ENCODE peak calls at places on chromosomes 12 and 14, in six cellular contexts. One of them, this sample, is unnamed.

GRCh38 chr14:25400607-25401206 is 350.8 kb upstream of the STXBP6 start:
- DNase-seq in SK-N-SH: peak; percentile 9
- DNase-seq in A549: no peak
- DNase-seq in HCT116: no peak
- DNase-seq in H1: peak; percentile 72
- DNase-seq in endothelial cell of umbilical vein: peak; percentile 63
- DNase-seq in this sample: peak; percentile 61

GRCh38 chr12:55829967-55830600 is 697 bp upstream of the DNAJC14 start:
- DNase-seq in A549: peak; percentile 28
- DNase-seq in HCT116: no peak
- DNase-seq in H1: peak; percentile 84
- DNase-seq in SK-N-SH: peak; percentile 79
- DNase-seq in endothelial cell of umbilical vein: peak; percentile 70
- DNase-seq in this sample: no peak

GRCh38 chr12:48789858-48790326 is 1.0 kb upstream of the ADCY6 start:
- DNase-seq in H1: peak; percentile 66
- DNase-seq in A549: no peak
- DNase-seq in HCT116: no peak
- DNase-seq in endothelial cell of umbilical vein: no peak
- DNase-seq in SK-N-SH: no peak
- DNase-seq in this sample: no peak

GRCh38 chr14:36288496-36288895 is 31.9 kb downstream of the MBIP start:
- DNase-seq in SK-N-SH: no peak
- DNase-seq in endothelial cell of umbilical vein: no peak
- DNase-seq in H1: no peak
- DNase-seq in A549: no peak
- DNase-seq in HCT116: no peak
- DNase-seq in this sample: no peak

GRCh38 chr14:104710071-104710735 is 13.8 kb upstream of the ADSS1 start:
- DNase-seq in SK-N-SH: no peak
- DNase-seq in H1: no peak
- DNase-seq in A549: no peak
- DNase-seq in HCT116: no peak
- DNase-seq in endothelial cell of umbilical vein: no peak
- DNase-seq in this sample: no peak

GRCh38 chr14:22887260-22887989 is 4.4 kb downstream of the REM2 start:
- DNase-seq in endothelial cell of umbilical vein: no peak
- DNase-seq in SK-N-SH: peak; percentile 81
- DNase-seq in A549: peak; percentile 67
- DNase-seq in HCT116: peak; percentile 92
- DNase-seq in H1: no peak
- DNase-seq in this sample: peak; percentile 91

GRCh38 chr12:111482464-111482863 is 76.7 kb downstream of the SH2B3 start:
- DNase-seq in HCT116: no peak
- DNase-seq in A549: no peak
- DNase-seq in SK-N-SH: no peak
- DNase-seq in H1: no peak
- DNase-seq in endothelial cell of umbilical vein: no peak
- DNase-seq in this sample: peak; percentile 30

GRCh38 chr12:95848575-95849388 is 10.0 kb upstream of the SNRPF start:
- DNase-seq in H1: no peak
- DNase-seq in SK-N-SH: peak; percentile 47
- DNase-seq in endothelial cell of umbilical vein: peak; percentile 80
- DNase-seq in A549: peak; percentile 55
- DNase-seq in HCT116: no peak
- DNase-seq in this sample: peak; percentile 50

GRCh38 chr12:127810026-127810425 is 456.9 kb upstream of the TMEM132C start:
- DNase-seq in HCT116: no peak
- DNase-seq in H1: no peak
- DNase-seq in SK-N-SH: no peak
- DNase-seq in A549: no peak
- DNase-seq in endothelial cell of umbilical vein: no peak
- DNase-seq in this sample: peak; percentile 43

GRCh38 chr12:7113389-7113871 is 4.4 kb upstream of the C1RL start:
- DNase-seq in A549: peak; percentile 44
- DNase-seq in endothelial cell of umbilical vein: peak; percentile 43
- DNase-seq in HCT116: no peak
- DNase-seq in SK-N-SH: peak; percentile 61
- DNase-seq in H1: peak; percentile 51
- DNase-seq in this sample: peak; percentile 63

GRCh38 chr14:92475451-92476187 is 38.0 kb upstream of the RIN3 start:
- DNase-seq in endothelial cell of umbilical vein: peak; percentile 52
- DNase-seq in SK-N-SH: no peak
- DNase-seq in A549: no peak
- DNase-seq in H1: peak; percentile 14
- DNase-seq in HCT116: no peak
- DNase-seq in this sample: peak; percentile 96

GRCh38 chr12:70648831-70649230 is 11.6 kb upstream of the PTPRB start:
- DNase-seq in H1: no peak
- DNase-seq in SK-N-SH: no peak
- DNase-seq in A549: no peak
- DNase-seq in endothelial cell of umbilical vein: peak; percentile 82
- DNase-seq in HCT116: no peak
- DNase-seq in this sample: no peak

DNA sequence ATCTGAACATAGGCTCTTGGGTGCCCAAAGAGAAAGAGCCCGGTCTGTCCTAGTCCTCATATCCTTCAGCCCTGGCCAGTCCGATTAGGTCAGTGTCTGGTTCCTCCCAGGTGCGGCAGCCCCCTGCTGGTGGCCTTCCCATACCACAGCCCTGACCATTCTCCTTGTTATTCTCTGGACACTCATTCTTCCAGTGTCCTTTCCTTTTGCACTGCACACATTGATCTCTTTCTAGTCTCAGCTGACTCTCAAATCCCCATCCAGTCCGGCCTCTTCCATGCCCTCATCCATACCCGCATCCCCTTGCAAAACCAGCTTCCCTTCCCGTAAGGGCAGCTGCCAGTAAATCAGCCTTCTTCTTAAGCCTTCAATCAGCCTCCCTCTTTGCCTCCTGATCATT is 1316.3 kb downstream of the TMEM121 start:
- DNase-seq in endothelial cell of umbilical vein: no peak
- DNase-seq in A549: peak; percentile 50
- DNase-seq in H1: no peak
- DNase-seq in SK-N-SH: peak; percentile 54
- DNase-seq in HCT116: no peak
- DNase-seq in this sample: no peak
- TF ChIP-seq MAX in endothelial cell of umbilical vein: no peak
- TF ChIP-seq MAX in A549: no peak
- TF ChIP-seq MAX in H1: no peak
- TF ChIP-seq MAX in SK-N-SH: no peak
- TF ChIP-seq MAX in HCT116: no peak
- TF ChIP-seq MAX in this sample: no peak

DNA sequence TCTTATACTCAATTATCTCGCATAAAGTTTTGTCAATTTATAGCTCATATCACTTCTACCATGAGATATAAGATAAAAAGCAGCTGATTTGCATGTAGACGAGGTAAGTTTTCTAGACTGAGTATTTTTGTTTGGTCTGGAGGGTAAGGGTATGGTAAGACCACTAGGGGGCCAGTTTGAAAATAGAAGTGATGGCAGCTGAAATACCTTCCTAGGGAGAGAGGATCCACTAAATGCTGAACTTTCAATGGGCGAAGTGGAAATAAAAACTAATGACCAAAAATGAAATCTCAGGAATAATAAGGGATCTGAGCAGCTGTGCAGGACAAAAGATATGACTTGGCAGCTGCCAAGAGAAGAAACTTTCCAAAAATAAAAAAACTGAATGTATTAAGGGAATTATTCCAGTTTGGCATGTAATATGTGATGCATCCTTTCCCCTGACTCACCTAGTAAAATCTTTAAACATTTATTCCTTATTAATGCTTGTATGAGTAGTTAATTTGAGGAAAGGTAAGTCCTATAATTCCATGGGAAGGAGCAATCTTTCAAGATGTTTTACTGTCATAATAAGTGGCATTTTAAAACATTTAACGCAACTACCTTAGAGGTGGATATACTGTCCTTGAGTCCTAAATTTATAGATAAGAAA is 754.5 kb downstream of the C12orf50 start:
- DNase-seq in H1: no peak
- DNase-seq in endothelial cell of umbilical vein: peak; percentile 47
- DNase-seq in A549: peak; percentile 6
- DNase-seq in HCT116: peak; percentile 19
- DNase-seq in SK-N-SH: peak; percentile 17
- DNase-seq in this sample: peak; percentile 42
- TF ChIP-seq CTCF in H1: peak; percentile 52
- TF ChIP-seq CTCF in endothelial cell of umbilical vein: peak; percentile 52
- TF ChIP-seq CTCF in A549: peak; percentile 36
- TF ChIP-seq CTCF in HCT116: peak; percentile 74
- TF ChIP-seq CTCF in SK-N-SH: peak; percentile 72
- TF ChIP-seq CTCF in this sample: peak; percentile 74

DNA sequence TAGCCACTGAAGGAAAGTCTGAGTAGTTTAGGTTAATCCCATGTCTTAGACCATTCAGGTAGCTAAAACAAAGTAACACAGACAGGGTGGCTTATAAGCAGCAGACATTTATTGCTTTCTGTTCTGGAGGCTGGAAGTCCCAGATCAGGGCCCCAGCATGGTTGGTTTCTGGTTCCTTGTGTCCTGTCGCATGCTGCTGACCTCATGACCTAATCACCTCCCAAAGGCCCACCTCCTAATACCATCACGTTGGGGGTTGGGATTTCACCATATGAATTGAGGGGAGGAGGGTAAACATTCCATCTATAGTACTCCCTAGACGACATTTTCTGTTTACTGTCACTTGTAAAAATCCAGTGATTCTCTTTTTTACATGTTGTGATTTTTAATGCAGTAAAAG is 148.6 kb downstream of the FBXL14 start:
- DNase-seq in HCT116: no peak
- DNase-seq in H1: no peak
- DNase-seq in SK-N-SH: no peak
- DNase-seq in A549: no peak
- DNase-seq in endothelial cell of umbilical vein: no peak
- DNase-seq in this sample: no peak
- H3K4me3 ChIP-seq in HCT116: no peak overlapping the region
- H3K4me3 ChIP-seq in H1: peak overlapping the region; percentile 40
- H3K4me3 ChIP-seq in SK-N-SH: no peak overlapping the region
- H3K4me3 ChIP-seq in A549: no peak overlapping the region
- H3K4me3 ChIP-seq in endothelial cell of umbilical vein: no peak overlapping the region
- H3K4me3 ChIP-seq in this sample: no peak overlapping the region

GRCh38 chr14:91021991-91022621 is 38.3 kb downstream of the RPS6KA5 start:
- DNase-seq in HCT116: no peak
- DNase-seq in A549: no peak
- DNase-seq in endothelial cell of umbilical vein: no peak
- DNase-seq in H1: no peak
- DNase-seq in SK-N-SH: no peak
- DNase-seq in this sample: no peak

GRCh38 chr14:91032250-91032649 is 28.2 kb downstream of the RPS6KA5 start:
- DNase-seq in endothelial cell of umbilical vein: no peak
- DNase-seq in HCT116: no peak
- DNase-seq in SK-N-SH: no peak
- DNase-seq in A549: no peak
- DNase-seq in H1: no peak
- DNase-seq in this sample: peak; percentile 74

GRCh38 chr14:91031668-91032067 is 28.8 kb downstream of the RPS6KA5 start:
- DNase-seq in A549: no peak
- DNase-seq in H1: no peak
- DNase-seq in HCT116: no peak
- DNase-seq in SK-N-SH: no peak
- DNase-seq in endothelial cell of umbilical vein: no peak
- DNase-seq in this sample: no peak

GRCh38 chr14:91029451-91030217 is 30.8 kb downstream of the RPS6KA5 start:
- DNase-seq in endothelial cell of umbilical vein: peak; percentile 32
- DNase-seq in H1: no peak
- DNase-seq in HCT116: no peak
- DNase-seq in A549: no peak
- DNase-seq in SK-N-SH: no peak
- DNase-seq in this sample: peak; percentile 31

GRCh38 chr14:91027556-91027955 is 32.9 kb downstream of the RPS6KA5 start:
- DNase-seq in H1: no peak
- DNase-seq in HCT116: no peak
- DNase-seq in A549: no peak
- DNase-seq in endothelial cell of umbilical vein: no peak
- DNase-seq in SK-N-SH: no peak
- DNase-seq in this sample: no peak
- TF ChIP-seq MAX in H1: no peak
- TF ChIP-seq MAX in HCT116: no peak
- TF ChIP-seq MAX in A549: no peak
- TF ChIP-seq MAX in endothelial cell of umbilical vein: no peak
- TF ChIP-seq MAX in SK-N-SH: no peak
- TF ChIP-seq MAX in this sample: no peak

GRCh38 chr12:4114986-4115385 is 158.6 kb upstream of the CCND2 start:
- DNase-seq in endothelial cell of umbilical vein: no peak
- DNase-seq in SK-N-SH: no peak
- DNase-seq in A549: no peak
- DNase-seq in HCT116: no peak
- DNase-seq in H1: peak; percentile 49
- DNase-seq in this sample: no peak

GRCh38 chr12:4115570-4115969 is 158.0 kb upstream of the CCND2 start:
- DNase-seq in SK-N-SH: no peak
- DNase-seq in H1: peak; percentile 62
- DNase-seq in A549: no peak
- DNase-seq in endothelial cell of umbilical vein: no peak
- DNase-seq in HCT116: no peak
- DNase-seq in this sample: no peak

GRCh38 chr12:4111010-4111409 is 162.6 kb upstream of the CCND2 start:
- DNase-seq in endothelial cell of umbilical vein: no peak
- DNase-seq in A549: no peak
- DNase-seq in HCT116: no peak
- DNase-seq in H1: no peak
- DNase-seq in SK-N-SH: no peak
- DNase-seq in this sample: no peak

GRCh38 chr12:4112290-4112689 is 161.3 kb upstream of the CCND2 start:
- DNase-seq in A549: no peak
- DNase-seq in HCT116: no peak
- DNase-seq in SK-N-SH: no peak
- DNase-seq in H1: peak; percentile 32
- DNase-seq in endothelial cell of umbilical vein: no peak
- DNase-seq in this sample: no peak

GRCh38 chr12:4112734-4113396 is 160.7 kb upstream of the CCND2 start:
- DNase-seq in H1: peak; percentile 32
- DNase-seq in SK-N-SH: no peak
- DNase-seq in A549: no peak
- DNase-seq in endothelial cell of umbilical vein: no peak
- DNase-seq in HCT116: no peak
- DNase-seq in this sample: no peak
- TF ChIP-seq CTCF in H1: no peak
- TF ChIP-seq CTCF in SK-N-SH: no peak
- TF ChIP-seq CTCF in A549: no peak
- TF ChIP-seq CTCF in endothelial cell of umbilical vein: no peak
- TF ChIP-seq CTCF in HCT116: no peak
- TF ChIP-seq CTCF in this sample: no peak